ENCODE peak calls at places on chromosomes 1 and 21, in seven cellular contexts. L is cardiac muscle cell, U is BJ, H is fibroblast of pulmonary artery, G is thoracic aorta, C is choroid plexus epithelial cell, V is epithelial cell of esophagus. F is an unnamed sample.

GRCh38 chr1:37807220-37807554 is 403 bp upstream of the C1orf122 start:
- DNase-seq in L (no peak), U (no peak), H (no peak), G (no peak), C (no peak), V (no peak), F (no peak)

GRCh38 chr1:5758000-5758858 is 234.0 kb downstream of the NPHP4 start:
- DNase-seq in L (no peak), U (no peak), H (no peak), G (no peak), C (no peak), V (no peak), F (no peak)

GRCh38 chr1:208239518-208240381 is 4.4 kb downstream of the PLXNA2 start:
- DNase-seq in L (no peak), U (no peak), H (no peak), G (no peak), C (no peak), V (no peak), F (no peak)

GRCh38 chr1:15002325-15002724 is 151.2 kb upstream of the TMEM51 start:
- DNase-seq in L (no peak), U (no peak), H (no peak), G (no peak), C (no peak), V (no peak), F (no peak)

GRCh38 chr21:25342811-25343210 is 264.5 kb downstream of the MRPL39 start:
- DNase-seq in L (peak), U (peak), H (peak), G (no peak), C (no peak), V (no peak), F (peak)

GRCh38 chr1:37989381-37989930 is 366 bp downstream of the SF3A3 start:
- DNase-seq in L (peak), U (no peak), H (no peak), G (no peak), C (peak), V (peak), F (peak)

GRCh38 chr1:234875953-234876814 is 252.5 kb downstream of the TOMM20 start:
- DNase-seq in L (peak), U (no peak), H (peak), G (no peak), C (peak), V (no peak), F (peak)

GRCh38 chr1:219374636-219375035 is 201.0 kb downstream of the LYPLAL1 start:
- DNase-seq in L (no peak), U (no peak), H (no peak), G (no peak), C (no peak), V (no peak), F (no peak)

GRCh38 chr1:10510520-10511493 is 36.1 kb downstream of the PEX14 start:
- DNase-seq in L (peak), U (peak), H (peak), G (no peak), C (peak), V (peak), F (peak)

GRCh38 chr1:223214272-223214807 is 71.3 kb upstream of the TLR5 start:
- DNase-seq in L (no peak), U (no peak), H (no peak), G (no peak), C (no peak), V (no peak), F (no peak)

GRCh38 chr1:69269491-69269890 is 298.2 kb upstream of the LRRC7 start:
- DNase-seq in L (no peak), U (no peak), H (no peak), G (no peak), C (peak), V (no peak), F (no peak)

GRCh38 chr1:78743626-78744025 is 94.0 kb downstream of the IFI44 start:
- DNase-seq in L (peak), U (no peak), H (peak), G (no peak), C (peak), V (peak), F (peak)

GRCh38 chr21:33801424-33802405 is 113.9 kb downstream of the ATP5PO start:
- DNase-seq in L (no peak), U (peak), H (peak), G (no peak), C (peak), V (peak), F (peak)

GRCh38 chr21:45266518-45267389 is 20.9 kb downstream of the POFUT2 start:
- DNase-seq in L (no peak), U (no peak), H (no peak), G (no peak), C (peak), V (no peak), F (no peak)

GRCh38 chr1:65232402-65233122 is 76.8 kb upstream of the DNAJC6 start:
- DNase-seq in L (peak), U (no peak), H (no peak), G (no peak), C (no peak), V (no peak), F (no peak)

GRCh38 chr1:232393010-232393833 is 236.7 kb downstream of the SIPA1L2 start:
- DNase-seq in L (no peak), U (no peak), H (peak), G (no peak), C (no peak), V (no peak), F (no peak)

DNA sequence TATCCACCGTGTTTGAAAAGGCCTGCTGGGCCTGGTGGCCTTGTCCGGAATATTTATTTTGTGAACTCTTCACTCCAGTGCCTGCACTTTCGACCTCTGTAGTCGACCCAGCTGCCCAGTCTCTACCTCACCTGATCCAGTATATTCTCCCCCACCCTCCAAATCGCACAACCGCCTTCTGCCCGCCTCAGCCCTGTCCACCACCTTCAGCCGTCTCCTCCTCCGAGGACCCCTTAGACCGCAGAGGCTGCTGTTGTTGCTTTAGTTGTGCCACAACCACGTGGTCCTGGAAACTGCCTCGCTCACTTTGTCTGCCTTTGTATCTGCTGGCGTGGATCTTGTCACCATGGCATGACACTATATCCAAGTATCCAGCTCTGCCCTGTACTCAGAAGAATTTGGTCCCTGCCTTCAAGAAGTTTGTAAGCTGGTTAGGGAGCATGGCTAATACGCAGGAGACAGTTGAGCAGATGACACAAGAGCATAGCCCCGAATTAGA is 1.4 kb downstream of the PHGDH start:
- DNase-seq in L (peak), U (no peak), H (peak), G (no peak), C (peak), V (peak), F (peak)
- H3K4me3 ChIP-seq in L (peak), U (peak), H (peak), G (peak), C (peak), V (peak), F (peak)

GRCh38 chr1:48572632-48573258 is 100.7 kb upstream of the SPATA6 start:
- DNase-seq in L (peak), U (no peak), H (peak), G (no peak), C (peak), V (peak), F (peak)
- TF ChIP-seq CTCF in L (peak), U (peak), H (peak), G (peak), C (peak), V (peak), F (peak)

GRCh38 chr1:225482489-225482950 is 54.7 kb upstream of the LBR start:
- DNase-seq in L (peak), U (no peak), H (peak), G (no peak), C (peak), V (no peak), F (peak)
- H3K4me3 ChIP-seq in L (no peak), U (no peak), H (no peak), G (peak), C (no peak), V (no peak), F (no peak)

GRCh38 chr1:198879711-198880306 is 241.0 kb downstream of the PTPRC start:
- DNase-seq in L (no peak), U (no peak), H (no peak), G (no peak), C (peak), V (no peak), F (peak)

GRCh38 chr1:198873696-198874230 is 234.9 kb downstream of the PTPRC start:
- DNase-seq in L (no peak), U (no peak), H (no peak), G (no peak), C (no peak), V (no peak), F (no peak)

GRCh38 chr1:198878566-198878965 is 239.7 kb downstream of the PTPRC start:
- DNase-seq in L (no peak), U (no peak), H (no peak), G (no peak), C (no peak), V (no peak), F (no peak)

GRCh38 chr1:198880397-198880796 is 241.6 kb downstream of the PTPRC start:
- DNase-seq in L (peak), U (no peak), H (peak), G (no peak), C (peak), V (no peak), F (peak)

DNA sequence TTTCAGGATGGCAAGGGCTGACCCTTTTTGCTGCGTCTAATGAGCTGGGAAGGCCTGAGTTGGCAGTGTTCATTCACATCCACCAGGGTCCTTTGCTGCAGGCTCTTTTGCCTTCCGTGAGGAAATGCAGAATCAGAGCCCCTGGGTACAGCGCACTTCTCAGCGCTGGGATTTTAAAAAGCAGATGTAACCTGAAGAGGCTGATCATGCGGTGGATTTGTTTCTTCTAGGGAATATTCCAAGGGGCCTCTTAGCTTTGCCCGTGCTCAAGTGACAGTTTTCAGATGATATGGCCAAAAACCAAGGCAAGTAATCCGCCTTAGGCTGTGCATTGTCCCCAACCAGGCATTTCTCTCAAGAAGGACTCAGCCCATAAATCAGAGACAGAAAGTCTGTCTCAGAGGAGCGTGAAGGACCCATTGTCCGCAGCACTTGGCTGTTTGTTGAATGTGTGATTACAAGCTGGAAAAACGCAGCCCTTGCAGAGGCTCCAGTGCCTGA is 237.6 kb downstream of the PTPRC start:
- DNase-seq in L (no peak), U (no peak), H (no peak), G (no peak), C (no peak), V (no peak), F (no peak)
- TF ChIP-seq CTCF in L (no peak), U (no peak), H (no peak), G (no peak), C (no peak), V (no peak), F (no peak)

GRCh38 chr1:204357551-204357950 is 2.2 kb downstream of the PLEKHA6 start:
- DNase-seq in L (peak), U (no peak), H (peak), G (no peak), C (no peak), V (no peak), F (peak)

GRCh38 chr1:204359474-204360255 is at the start of gene PLEKHA6:
- DNase-seq in L (peak), U (no peak), H (peak), G (no peak), C (peak), V (no peak), F (peak)

GRCh38 chr1:204358145-204358544 is 1.6 kb downstream of the PLEKHA6 start:
- DNase-seq in L (no peak), U (no peak), H (no peak), G (no peak), C (no peak), V (no peak), F (no peak)

GRCh38 chr1:204359131-204359473 is 627 bp downstream of the PLEKHA6 start:
- DNase-seq in L (no peak), U (no peak), H (no peak), G (no peak), C (no peak), V (no peak), F (no peak)

DNA sequence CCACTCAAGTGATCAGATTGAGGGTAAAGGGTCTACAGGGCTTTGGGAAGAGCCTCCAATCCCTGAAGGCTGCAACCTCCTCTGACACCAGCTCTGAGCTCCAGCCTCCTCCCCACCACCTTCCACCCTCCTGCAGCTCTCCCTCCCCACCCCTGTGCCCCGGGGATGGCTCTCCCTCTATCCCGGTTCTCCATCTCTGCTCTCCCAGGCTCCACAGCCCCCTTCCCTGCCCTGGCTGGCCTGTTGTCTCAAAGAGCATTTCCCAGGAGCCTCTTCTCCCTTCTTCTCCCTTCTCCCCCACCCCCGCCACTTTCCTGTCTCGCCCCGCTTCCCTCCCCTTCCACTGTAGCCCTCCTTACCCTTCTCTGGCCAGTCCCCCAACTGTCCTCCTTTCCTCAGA is 1.1 kb downstream of the PLEKHA6 start:
- DNase-seq in L (no peak), U (no peak), H (no peak), G (no peak), C (no peak), V (no peak), F (no peak)
- H3K4me3 ChIP-seq in L (no peak), U (no peak), H (no peak), G (no peak), C (no peak), V (no peak), F (no peak)

GRCh38 chr1:62424412-62424811 is 12.4 kb upstream of the USP1 start:
- DNase-seq in L (no peak), U (no peak), H (no peak), G (no peak), C (no peak), V (no peak), F (peak)

GRCh38 chr1:62425041-62425440 is 11.8 kb upstream of the USP1 start:
- DNase-seq in L (no peak), U (no peak), H (no peak), G (no peak), C (no peak), V (no peak), F (no peak)

GRCh38 chr1:62428351-62428750 is 8.5 kb upstream of the USP1 start:
- DNase-seq in L (no peak), U (no peak), H (no peak), G (no peak), C (no peak), V (no peak), F (no peak)

GRCh38 chr1:62426238-62426637 is 10.6 kb upstream of the USP1 start:
- DNase-seq in L (no peak), U (no peak), H (no peak), G (no peak), C (no peak), V (peak), F (no peak)

GRCh38 chr1:62426794-62427193 is 10.1 kb upstream of the USP1 start:
- DNase-seq in L (no peak), U (no peak), H (no peak), G (no peak), C (no peak), V (no peak), F (no peak)
- TF ChIP-seq CTCF in L (no peak), U (no peak), H (no peak), G (no peak), C (no peak), V (no peak), F (no peak)

DNA sequence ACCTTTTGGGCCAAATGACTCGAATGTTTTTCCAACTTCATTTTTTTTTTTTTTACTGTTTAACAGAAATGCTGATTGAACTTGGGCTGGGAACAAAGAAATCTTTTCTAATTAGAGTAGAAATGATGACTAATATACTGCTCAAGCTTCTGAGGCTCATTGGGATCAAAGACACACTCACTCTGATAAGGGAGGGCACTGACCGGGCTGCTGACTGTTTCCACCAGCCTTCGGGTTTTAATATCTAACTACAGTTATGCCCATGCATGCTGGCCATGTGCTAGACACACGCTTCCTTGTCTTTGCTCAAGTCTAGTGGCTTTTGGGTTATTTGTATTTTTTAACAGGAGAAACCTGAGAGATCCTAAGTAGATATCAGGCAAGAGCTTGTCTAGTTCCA is 16.8 kb downstream of the ZBTB18 start:
- DNase-seq in L (no peak), U (no peak), H (no peak), G (no peak), C (no peak), V (no peak), F (peak)
- H3K4me3 ChIP-seq in L (no peak), U (no peak), H (no peak), G (no peak), C (no peak), V (no peak), F (no peak)

DNA sequence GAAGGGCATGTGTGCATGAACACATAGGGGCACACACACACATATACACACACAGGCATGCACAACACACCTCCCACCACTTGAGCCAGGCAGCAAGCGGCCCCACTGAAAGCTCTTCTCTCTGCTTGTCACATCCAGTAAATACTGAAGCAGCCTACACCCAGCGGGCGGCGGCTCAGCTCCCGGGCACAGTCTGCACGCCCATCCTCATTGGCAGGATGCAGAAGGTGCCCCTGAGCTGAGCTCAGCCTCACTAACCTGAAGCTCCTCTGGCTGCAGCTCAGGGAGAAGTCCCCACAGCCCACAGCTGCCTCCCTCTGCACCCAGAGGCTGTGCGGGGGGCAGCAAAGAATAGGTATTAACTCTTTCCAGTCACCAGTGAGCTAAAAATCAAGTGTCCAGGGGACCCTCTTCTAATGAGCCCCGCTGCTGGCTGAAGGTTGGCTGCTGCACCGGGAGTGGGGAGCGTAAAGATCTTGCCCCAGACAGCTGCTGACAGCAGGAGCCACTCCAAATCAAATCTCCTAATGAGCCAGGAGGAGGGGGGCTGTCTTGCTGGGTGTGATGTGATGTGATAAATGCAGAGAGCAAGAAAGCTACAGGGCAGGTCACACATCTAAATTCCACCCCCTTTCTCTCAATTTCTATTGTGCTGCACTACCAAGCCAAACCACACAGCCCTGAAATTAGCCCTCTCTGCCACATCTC is 12.5 kb downstream of the RGS8 start:
- DNase-seq in L (no peak), U (no peak), H (no peak), G (no peak), C (no peak), V (no peak), F (no peak)
- TF ChIP-seq CTCF in L (no peak), U (no peak), H (no peak), G (no peak), C (no peak), V (no peak), F (no peak)